ENCODE peak calls at places on chromosomes 1 and 21, in eight cellular contexts. T is A549, S is PC-3, R is GM23338, M is right lobe of liver, L is mammary epithelial cell, O is heart left ventricle, F is pancreas. Q is an unnamed sample. For H3K4me1, the result is how much of the 10 kb centered on the place peaks cover.

GRCh38 chr1:183600136-183600535 is 9.9 kb upstream of the NCF2 start:
- DNase-seq in T (no peak), S (peak), R (no peak), M (no peak), L (peak), O (no peak), F (no peak), Q (no peak)

GRCh38 chr1:181113061-181113695 is 24.7 kb downstream of the IER5 start:
- DNase-seq in T (peak), S (peak), R (no peak), M (no peak), L (peak), O (no peak), F (no peak), Q (no peak)

GRCh38 chr1:16979475-16980327 is 719 bp downstream of the MFAP2 start:
- DNase-seq in T (no peak), S (no peak), R (peak), M (no peak), L (no peak), O (no peak), F (no peak), Q (no peak)

GRCh38 chr21:25506887-25507286 is 100.4 kb downstream of the MRPL39 start:
- DNase-seq in T (no peak), S (peak), R (no peak), M (no peak), L (no peak), O (no peak), F (no peak), Q (no peak)

GRCh38 chr1:31569773-31570172 is 6.5 kb upstream of the TINAGL1 start:
- DNase-seq in T (no peak), S (no peak), R (no peak), M (no peak), L (no peak), O (no peak), F (no peak), Q (no peak)

GRCh38 chr1:183209533-183210158 is 23.6 kb downstream of the LAMC2 start:
- DNase-seq in T (peak), S (peak), R (no peak), M (no peak), L (peak), O (no peak), F (no peak), Q (no peak)

GRCh38 chr1:194241215-194241614 is 1054.8 kb upstream of the B3GALT2 start:
- DNase-seq in T (no peak), S (no peak), R (no peak), M (no peak), L (no peak), O (no peak), F (no peak), Q (no peak)

GRCh38 chr1:85611390-85611789 is 30.8 kb downstream of the CCN1 start:
- DNase-seq in T (no peak), S (peak), R (no peak), M (no peak), L (peak), O (no peak), F (no peak), Q (no peak)

GRCh38 chr1:1088801-1089680 is 14.9 kb upstream of the RNF223 start:
- DNase-seq in T (no peak), S (no peak), R (no peak), M (no peak), L (no peak), O (peak), F (peak), Q (peak)

GRCh38 chr1:162171078-162171477 is 101.6 kb downstream of the NOS1AP start:
- DNase-seq in T (no peak), S (no peak), R (no peak), M (no peak), L (no peak), O (no peak), F (no peak), Q (no peak)

GRCh38 chr1:89890085-89890754 is 69.4 kb downstream of the LRRC8D start:
- DNase-seq in T (peak), S (peak), R (no peak), M (no peak), L (peak), O (no peak), F (no peak), Q (no peak)

GRCh38 chr1:9849691-9850441 is 26.1 kb upstream of the CLSTN1 start:
- DNase-seq in T (no peak), S (no peak), R (peak), M (no peak), L (no peak), O (no peak), F (no peak), Q (no peak)

GRCh38 chr1:3547055-3548005 is 64.0 kb downstream of the MEGF6 start:
- DNase-seq in T (no peak), S (peak), R (no peak), M (no peak), L (no peak), O (no peak), F (no peak), Q (no peak)

GRCh38 chr1:119483441-119484200 is 23.4 kb upstream of the HSD3B1 start:
- DNase-seq in T (no peak), S (no peak), R (no peak), M (no peak), L (no peak), O (no peak), F (no peak), Q (no peak)

GRCh38 chr1:63917571-63918394 is 144.0 kb downstream of the ROR1 start:
- DNase-seq in T (no peak), S (peak), R (peak), M (no peak), L (no peak), O (no peak), F (no peak), Q (no peak)

GRCh38 chr1:240149488-240150094 is 57.9 kb downstream of the FMN2 start:
- DNase-seq in T (peak), S (peak), R (peak), M (no peak), L (peak), O (no peak), F (no peak), Q (no peak)

GRCh38 chr1:44571712-44572571 is 102.3 kb downstream of the TMEM53 start:
- DNase-seq in T (peak), S (peak), R (peak), M (no peak), L (no peak), O (no peak), F (no peak), Q (no peak)

GRCh38 chr1:186967659-186968394 is 139.1 kb downstream of the PLA2G4A start:
- DNase-seq in T (no peak), S (peak), R (no peak), M (no peak), L (peak), O (no peak), F (no peak), Q (no peak)

GRCh38 chr1:243850013-243850367 is at the start of gene AKT3:
- DNase-seq in T (no peak), S (no peak), R (peak), M (no peak), L (no peak), O (no peak), F (no peak), Q (peak)

GRCh38 chr1:19013826-19014548 is 57.5 kb upstream of the IFFO2 start:
- DNase-seq in T (no peak), S (no peak), R (no peak), M (peak), L (no peak), O (no peak), F (no peak), Q (no peak)

GRCh38 chr1:12172042-12172851 is 5.5 kb downstream of the TNFRSF1B start:
- DNase-seq in T (no peak), S (no peak), R (no peak), M (no peak), L (no peak), O (no peak), F (no peak), Q (no peak)

GRCh38 chr1:54407201-54407956 is 1.2 kb upstream of the SSBP3 start:
- DNase-seq in T (peak), S (peak), R (peak), M (peak), L (peak), O (peak), F (no peak), Q (no peak)

GRCh38 chr1:12157366-12158231 is 9.2 kb upstream of the TNFRSF1B start:
- DNase-seq in T (no peak), S (peak), R (no peak), M (no peak), L (no peak), O (no peak), F (no peak), Q (no peak)

GRCh38 chr21:27058673-27059365 is 91.9 kb upstream of the ADAMTS5 start:
- DNase-seq in T (no peak), S (no peak), R (no peak), M (no peak), L (no peak), O (no peak), F (no peak), Q (no peak)

GRCh38 chr21:26224351-26224750 is 53.8 kb upstream of the APP start:
- DNase-seq in T (no peak), S (no peak), R (no peak), M (no peak), L (no peak), O (no peak), F (no peak), Q (no peak)

GRCh38 chr1:200038987-200039848 is 11.7 kb downstream of the NR5A2 start:
- DNase-seq in T (peak), S (peak), R (peak), M (peak), L (peak), O (peak), F (peak), Q (no peak)

GRCh38 chr1:238099871-238100270 is 209.1 kb upstream of the ZP4 start:
- DNase-seq in T (no peak), S (no peak), R (no peak), M (no peak), L (peak), O (no peak), F (no peak), Q (no peak)

GRCh38 chr21:16563795-16564194 is 834.0 kb downstream of the USP25 start:
- DNase-seq in T (peak), S (peak), R (peak), M (peak), L (peak), O (no peak), F (no peak), Q (peak)

GRCh38 chr1:205042911-205043806 is at the start of gene CNTN2:
- DNase-seq in T (no peak), S (no peak), R (peak), M (no peak), L (no peak), O (no peak), F (no peak), Q (no peak)

GRCh38 chr1:98210563-98210962 is 289.7 kb upstream of the DPYD start:
- DNase-seq in T (no peak), S (no peak), R (no peak), M (no peak), L (no peak), O (no peak), F (no peak), Q (no peak)

GRCh38 chr1:197868751-197869501 is 33.5 kb upstream of the C1orf53 start:
- DNase-seq in T (peak), S (peak), R (peak), M (no peak), L (peak), O (peak), F (no peak), Q (no peak)

GRCh38 chr1:226534645-226535044 is 13.9 kb upstream of the STUM start:
- DNase-seq in T (no peak), S (no peak), R (no peak), M (no peak), L (no peak), O (no peak), F (no peak), Q (no peak)

GRCh38 chr1:14997646-14998276 is 155.8 kb upstream of the TMEM51 start:
- DNase-seq in T (no peak), S (no peak), R (no peak), M (no peak), L (no peak), O (no peak), F (no peak), Q (no peak)

GRCh38 chr21:38300180-38300579 is 43.4 kb downstream of the KCNJ15 start:
- DNase-seq in T (no peak), S (no peak), R (no peak), M (no peak), L (no peak), O (no peak), F (no peak), Q (no peak)

GRCh38 chr21:32602099-32602498 is 10.1 kb downstream of the CFAP298 start:
- DNase-seq in T (no peak), S (no peak), R (no peak), M (no peak), L (no peak), O (no peak), F (no peak), Q (no peak)

DNA sequence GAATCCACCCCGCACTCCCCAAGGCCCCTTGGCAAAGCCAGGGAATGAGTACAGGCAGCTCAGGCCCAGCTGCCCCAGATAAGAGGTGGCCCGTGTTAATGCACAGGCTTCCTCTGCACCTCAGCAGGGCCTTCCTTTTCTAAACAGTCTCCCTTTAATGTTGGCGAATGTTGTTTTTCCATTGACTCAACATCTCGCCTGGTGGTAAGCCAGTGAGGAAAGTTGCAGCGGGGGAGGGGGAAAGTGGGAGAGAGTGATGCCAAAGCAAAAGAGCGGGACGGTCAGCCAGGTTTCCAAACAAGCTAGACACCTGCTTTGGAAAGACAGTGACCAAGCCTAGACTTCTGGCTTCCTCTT is 10.3 kb upstream of the PROX1 start:
- DNase-seq in T (no peak), S (no peak), R (peak), M (peak), L (no peak), O (no peak), F (no peak), Q (no peak)
- H3K4me1 ChIP-seq in T (under half), S (under half), R (half or more), M (under half), L (under half), O (under half), F (under half), Q (under half)

DNA sequence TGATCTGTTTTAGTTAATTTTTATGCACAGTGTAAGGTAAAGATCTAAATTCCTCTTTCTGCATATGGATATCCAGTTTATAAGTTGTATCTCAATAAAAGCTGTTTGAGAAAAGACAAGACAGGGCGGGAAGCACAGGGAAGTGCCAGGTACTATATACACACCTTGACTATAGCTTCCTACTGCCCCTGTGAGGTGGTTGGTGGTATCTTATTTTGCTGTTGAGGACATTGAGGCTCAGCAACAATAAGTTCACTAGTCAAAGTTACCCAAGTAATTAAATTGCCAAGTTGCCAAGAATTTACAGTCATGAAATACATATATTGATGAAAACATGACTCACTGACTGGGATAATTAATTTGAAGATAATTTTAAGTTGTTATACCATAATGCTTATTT is 109.1 kb downstream of the CD247 start:
- DNase-seq in T (no peak), S (peak), R (peak), M (no peak), L (peak), O (no peak), F (no peak), Q (no peak)
- TF ChIP-seq CTCF in T (peak), S (peak), R (peak), M (peak), L (peak), O (no peak), F (no peak), Q (no peak)

GRCh38 chr21:45055861-45056260 is 18.5 kb upstream of the ADARB1 start:
- DNase-seq in T (no peak), S (no peak), R (no peak), M (no peak), L (no peak), O (no peak), F (no peak), Q (no peak)
- H3K4me3 ChIP-seq in T (no peak), S (no peak), R (no peak), M (no peak), L (no peak), O (no peak), F (no peak), Q (no peak)

DNA sequence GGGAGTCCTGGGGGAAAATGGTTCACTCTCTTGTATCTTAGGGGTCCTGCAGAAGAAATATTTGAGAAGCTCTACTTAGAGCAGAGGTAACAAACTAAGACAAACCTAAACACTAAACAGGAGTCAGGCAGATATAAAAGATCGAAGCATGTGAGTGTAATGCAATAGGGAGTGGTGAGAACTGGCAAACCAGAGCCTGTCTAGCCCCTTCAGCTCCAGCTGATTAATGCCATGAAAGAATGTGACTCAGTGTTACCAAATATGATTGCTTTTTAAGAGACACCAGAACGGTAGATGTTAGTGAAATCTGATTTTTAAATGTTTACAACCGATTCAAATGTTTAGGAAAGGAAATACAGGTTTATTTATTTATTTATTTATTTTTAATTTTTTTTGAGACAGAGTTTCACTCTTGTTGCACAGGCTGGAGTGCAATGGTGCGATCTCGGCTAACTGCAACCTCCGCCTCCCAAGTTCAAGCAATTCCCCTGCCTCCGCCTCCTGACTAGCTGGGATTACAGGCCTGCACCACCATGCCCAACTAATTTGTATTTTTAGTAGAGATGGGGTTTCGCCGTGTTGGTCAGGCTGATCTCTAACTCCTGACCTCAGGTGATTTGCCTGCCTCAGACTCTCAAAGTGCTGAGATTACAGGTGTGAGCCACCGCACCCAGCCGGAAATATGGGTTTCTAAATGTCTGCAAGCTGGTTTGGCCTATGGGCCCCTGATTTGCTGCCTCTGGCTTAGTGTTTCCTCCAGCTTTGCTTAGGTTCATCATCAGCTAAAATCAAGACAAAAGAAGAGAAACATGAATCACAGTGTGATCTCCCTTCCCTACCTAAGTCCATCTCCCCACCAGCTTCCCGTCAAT is 12.2 kb downstream of the TXNIP start:
- DNase-seq in T (no peak), S (no peak), R (no peak), M (no peak), L (no peak), O (no peak), F (no peak), Q (no peak)
- H3K4me1 ChIP-seq in T (under half), S (under half), R (under half), M (under half), L (under half), O (half or more), F (half or more), Q (half or more)

GRCh38 chr1:234409328-234409727 is 36.1 kb downstream of the COA6 start:
- DNase-seq in T (no peak), S (no peak), R (no peak), M (no peak), L (no peak), O (no peak), F (no peak), Q (no peak)
- TF ChIP-seq CTCF in T (no peak), S (peak), R (peak), M (no peak), L (no peak), O (no peak), F (no peak), Q (no peak)

GRCh38 chr1:33182452-33182851 is 609 bp upstream of the TRIM62 start:
- DNase-seq in T (no peak), S (no peak), R (peak), M (no peak), L (peak), O (peak), F (no peak), Q (no peak)
- H3K4me3 ChIP-seq in T (peak), S (peak), R (peak), M (no peak), L (no peak), O (peak), F (peak), Q (peak)

GRCh38 chr1:164662462-164662861 is 103.5 kb downstream of the PBX1 start:
- DNase-seq in T (no peak), S (no peak), R (peak), M (no peak), L (no peak), O (no peak), F (no peak), Q (no peak)
- H3K4me1 ChIP-seq in T (under half), S (under half), R (under half), M (under half), L (under half), O (half or more), F (half or more), Q (under half)

DNA sequence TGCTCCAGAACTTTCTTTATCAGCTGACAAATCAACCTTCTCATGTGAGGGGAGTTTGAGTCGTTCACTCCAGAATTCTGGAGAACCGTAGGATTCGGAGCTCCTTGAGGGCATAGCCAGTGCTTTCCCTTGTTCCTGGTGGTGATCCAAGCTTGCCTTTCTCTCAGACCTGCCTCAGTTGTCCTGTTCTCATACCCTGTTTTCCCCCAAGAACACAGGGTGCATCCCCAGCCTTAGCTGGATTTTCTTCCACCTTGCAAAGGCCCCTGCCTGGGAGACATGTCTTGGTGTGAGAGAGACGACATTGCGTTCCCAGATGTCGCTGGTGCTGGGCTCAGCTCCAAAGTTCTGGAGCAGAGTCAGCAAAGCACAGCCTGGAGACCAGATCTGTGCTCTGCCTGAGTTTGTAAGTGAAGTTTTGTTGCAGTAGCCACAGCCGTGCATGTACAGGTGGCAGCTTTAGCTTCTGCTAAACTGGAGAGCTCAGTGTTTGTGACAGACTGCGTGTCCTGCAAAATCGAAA is 40.0 kb downstream of the ABCG1 start:
- DNase-seq in T (no peak), S (no peak), R (no peak), M (peak), L (no peak), O (peak), F (no peak), Q (no peak)
- TF ChIP-seq CTCF in T (no peak), S (peak), R (no peak), M (no peak), L (no peak), O (peak), F (no peak), Q (peak)

GRCh38 chr1:155091071-155092051 is 12.7 kb downstream of the EFNA3 start:
- DNase-seq in T (peak), S (peak), R (peak), M (peak), L (peak), O (peak), F (peak), Q (peak)
- H3K4me3 ChIP-seq in T (no peak), S (peak), R (peak), M (peak), L (no peak), O (no peak), F (no peak), Q (peak)

DNA sequence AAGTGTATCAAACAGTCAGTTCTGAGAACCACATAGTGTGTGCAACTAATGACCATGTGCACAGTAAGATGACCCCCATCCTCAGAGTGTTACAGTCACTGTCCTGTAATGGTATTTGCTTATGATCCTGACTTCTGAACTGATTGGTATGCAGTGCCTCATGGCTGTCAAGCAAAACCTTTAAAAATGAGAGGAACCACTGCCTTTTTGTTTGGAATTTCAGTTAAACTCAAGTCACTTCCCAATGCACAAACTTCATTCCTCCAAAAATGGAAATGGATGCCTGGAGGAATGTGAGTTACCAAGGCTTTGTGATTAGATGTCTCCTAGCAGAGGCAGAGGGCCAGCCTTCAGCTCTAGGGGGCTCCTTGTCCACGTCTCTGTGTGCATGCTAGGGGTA is 10.5 kb downstream of the C1orf198 start:
- DNase-seq in T (no peak), S (no peak), R (no peak), M (no peak), L (no peak), O (no peak), F (no peak), Q (no peak)
- H3K4me1 ChIP-seq in T (under half), S (under half), R (under half), M (under half), L (under half), O (half or more), F (under half), Q (half or more)

Q was measured in lower lobe of right lung.